ENCODE peak calls at places on chromosomes 5 and 9, in six cellular contexts. Q, W, Z, V, H and T are unnamed samples.

GRCh38 chr5:146820987-146821386 is 57.6 kb downstream of the PPP2R2B start:
- DNase-seq in Q (no peak), W (no peak), Z (no peak), V (no peak), H (no peak), T (no peak)

GRCh38 chr5:142215915-142216681 is 107.5 kb downstream of the NDFIP1 start:
- DNase-seq in Q (peak; percentile 23), W (peak; percentile 60), Z (peak; percentile 85), V (peak; percentile 87), H (peak; percentile 52), T (peak; percentile 28)

GRCh38 chr9:135329571-135330306 is 149.8 kb upstream of the PPP1R26 start:
- DNase-seq in Q (no peak), W (no peak), Z (no peak), V (peak; percentile 62), H (peak; percentile 8), T (no peak)

GRCh38 chr5:150270546-150271295 is 18.9 kb downstream of the CAMK2A start:
- DNase-seq in Q (no peak), W (no peak), Z (no peak), V (no peak), H (no peak), T (peak; percentile 83)

GRCh38 chr9:750264-750967 is 91.1 kb upstream of the DMRT1 start:
- DNase-seq in Q (no peak), W (no peak), Z (no peak), V (no peak), H (no peak), T (no peak)

GRCh38 chr9:20728493-20729220 is 44.6 kb downstream of the FOCAD start:
- DNase-seq in Q (peak; percentile 24), W (no peak), Z (peak; percentile 32), V (peak; percentile 82), H (no peak), T (no peak)

GRCh38 chr9:87249029-87249428 is 248.6 kb upstream of the DAPK1 start:
- DNase-seq in Q (no peak), W (no peak), Z (no peak), V (no peak), H (no peak), T (no peak)

GRCh38 chr5:143396353-143396940 is 7.0 kb downstream of the NR3C1 start:
- DNase-seq in Q (no peak), W (no peak), Z (no peak), V (no peak), H (no peak), T (no peak)

GRCh38 chr5:177189965-177190364 is 56.4 kb downstream of the NSD1 start:
- DNase-seq in Q (no peak), W (no peak), Z (no peak), V (no peak), H (no peak), T (no peak)

GRCh38 chr5:177194278-177194677 is 60.7 kb downstream of the NSD1 start:
- DNase-seq in Q (no peak), W (no peak), Z (peak; percentile 70), V (peak; percentile 34), H (no peak), T (no peak)

GRCh38 chr5:177198738-177199137 is 65.2 kb downstream of the NSD1 start:
- DNase-seq in Q (no peak), W (no peak), Z (no peak), V (no peak), H (no peak), T (no peak)

DNA sequence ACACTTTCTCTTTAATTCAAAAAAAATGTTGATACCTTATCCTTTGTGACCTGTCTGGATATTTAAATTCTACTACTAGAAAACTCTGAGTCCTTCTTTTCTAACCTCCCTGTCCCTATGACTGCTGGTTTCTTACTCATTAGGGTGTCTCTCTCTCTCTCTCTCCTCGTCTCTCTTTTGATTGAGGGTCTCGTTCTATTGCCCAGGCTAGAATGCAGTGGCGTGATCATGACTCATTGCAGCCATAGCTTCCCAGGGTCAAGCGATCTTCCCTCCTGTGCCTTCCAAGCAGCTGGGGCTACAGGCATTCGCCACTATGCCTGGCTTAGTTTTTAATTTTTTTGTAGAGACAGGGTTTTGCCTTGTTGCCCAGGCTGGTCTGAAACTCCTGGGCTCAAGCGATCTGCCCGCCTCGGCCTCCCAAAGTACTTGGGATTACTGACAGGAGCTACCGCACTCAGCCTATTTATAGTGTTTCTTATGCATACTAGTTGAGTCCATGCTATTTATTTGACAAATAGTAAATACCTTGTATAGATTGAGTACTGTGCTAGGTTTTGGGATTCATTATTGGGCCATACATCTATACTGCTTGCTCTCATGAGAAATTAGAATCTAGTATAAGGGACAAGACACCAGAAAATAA is 61.9 kb downstream of the NSD1 start:
- DNase-seq in Q (no peak), W (no peak), Z (peak; percentile 21), V (no peak), H (no peak), T (no peak)
- H3K36me3 ChIP-seq in Q (peaks cover 3% of the 10 kb centered on the region), W (peaks cover 63% of the 10 kb centered on the region), Z (no peaks in the 10 kb centered on the region), V (peaks cover 10% of the 10 kb centered on the region), H (no peaks in the 10 kb centered on the region), T (no peaks in the 10 kb centered on the region)

GRCh38 chr5:174459071-174459702 is 265.2 kb upstream of the MSX2 start:
- DNase-seq in Q (no peak), W (no peak), Z (no peak), V (no peak), H (no peak), T (no peak)

GRCh38 chr5:174457141-174457678 is 267.2 kb upstream of the MSX2 start:
- DNase-seq in Q (no peak), W (no peak), Z (no peak), V (peak; percentile 47), H (no peak), T (no peak)

GRCh38 chr5:174462128-174462527 is 262.3 kb upstream of the MSX2 start:
- DNase-seq in Q (no peak), W (no peak), Z (no peak), V (no peak), H (no peak), T (no peak)

GRCh38 chr5:174455301-174455700 is 269.1 kb upstream of the MSX2 start:
- DNase-seq in Q (no peak), W (no peak), Z (no peak), V (no peak), H (no peak), T (no peak)

GRCh38 chr5:174459832-174460448 is 264.4 kb upstream of the MSX2 start:
- DNase-seq in Q (no peak), W (no peak), Z (no peak), V (no peak), H (no peak), T (no peak)
- H3K9me3 ChIP-seq in Q (no peaks in the 10 kb centered on the region), W (no peaks in the 10 kb centered on the region), Z (peaks cover 3% of the 10 kb centered on the region), V (no peaks in the 10 kb centered on the region), H (no peaks in the 10 kb centered on the region), T (no peaks in the 10 kb centered on the region)

GRCh38 chr9:14351206-14351605 is 37.3 kb upstream of the NFIB start:
- DNase-seq in Q (no peak), W (peak; percentile 63), Z (no peak), V (no peak), H (no peak), T (no peak)

GRCh38 chr9:14356376-14356775 is 42.4 kb upstream of the NFIB start:
- DNase-seq in Q (no peak), W (no peak), Z (no peak), V (no peak), H (no peak), T (no peak)

GRCh38 chr9:14352549-14352948 is 38.6 kb upstream of the NFIB start:
- DNase-seq in Q (no peak), W (no peak), Z (no peak), V (no peak), H (no peak), T (no peak)

GRCh38 chr9:14350766-14351165 is 36.8 kb upstream of the NFIB start:
- DNase-seq in Q (no peak), W (no peak), Z (no peak), V (no peak), H (no peak), T (no peak)

DNA sequence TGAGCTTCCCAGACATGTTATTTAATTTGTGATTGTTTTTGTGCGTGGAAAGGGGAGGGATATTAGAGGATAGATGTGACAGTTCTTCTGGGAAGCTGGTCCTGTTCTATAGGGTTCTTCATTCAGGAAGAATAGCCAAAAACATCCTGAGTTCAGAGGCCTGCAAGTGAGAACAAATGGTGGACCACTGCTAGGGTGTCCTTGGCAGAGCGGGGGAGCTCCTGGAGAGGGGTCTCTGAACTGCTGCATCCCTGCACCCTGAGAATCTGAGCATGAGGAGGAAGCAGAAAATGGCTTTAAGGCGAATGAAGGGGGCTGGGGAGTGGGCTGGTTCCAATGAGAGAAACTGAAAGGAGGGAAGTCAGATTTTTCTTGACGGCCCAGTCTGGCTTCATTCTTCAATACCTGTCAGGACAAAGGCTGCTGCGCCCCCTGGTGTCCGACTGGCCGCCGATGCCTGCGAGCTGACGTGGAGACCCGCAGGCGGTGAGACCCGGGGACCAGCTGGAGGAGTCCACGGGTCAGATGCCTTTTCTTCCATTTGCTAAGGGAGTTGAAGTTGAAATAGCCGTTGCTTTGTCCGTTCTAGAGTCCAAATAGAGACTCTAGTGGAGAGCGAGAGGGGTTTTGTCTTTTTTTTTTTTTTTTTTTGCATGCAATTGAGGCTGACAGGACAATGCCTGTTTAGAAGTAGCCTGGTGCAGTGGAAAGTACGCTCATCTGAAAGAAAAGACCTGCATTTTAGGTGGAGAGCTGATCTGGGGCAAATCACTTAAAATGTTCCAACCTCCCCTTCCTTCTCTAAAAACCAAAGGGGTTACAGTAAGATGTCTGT is 39.5 kb upstream of the NFIB start:
- DNase-seq in Q (peak; percentile 95), W (peak; percentile 96), Z (peak; percentile 89), V (peak; percentile 79), H (peak; percentile 97), T (peak; percentile 91)
- H3K4me3 ChIP-seq in Q (no peak overlapping the region), W (peak overlapping the region; percentile 48), Z (no peak overlapping the region), V (no peak overlapping the region), H (no peak overlapping the region), T (no peak overlapping the region)

GRCh38 chr9:119009253-119009652 is 360.0 kb downstream of the BRINP1 start:
- DNase-seq in Q (no peak), W (no peak), Z (peak; percentile 76), V (no peak), H (no peak), T (no peak)

GRCh38 chr9:119005162-119005561 is 364.1 kb downstream of the BRINP1 start:
- DNase-seq in Q (no peak), W (no peak), Z (no peak), V (no peak), H (no peak), T (no peak)

GRCh38 chr9:119003218-119003617 is 366.0 kb downstream of the BRINP1 start:
- DNase-seq in Q (no peak), W (no peak), Z (no peak), V (no peak), H (no peak), T (no peak)

GRCh38 chr9:119004618-119004990 is 364.6 kb downstream of the BRINP1 start:
- DNase-seq in Q (peak; percentile 27), W (peak; percentile 48), Z (peak; percentile 82), V (no peak), H (peak; percentile 70), T (peak; percentile 52)

DNA sequence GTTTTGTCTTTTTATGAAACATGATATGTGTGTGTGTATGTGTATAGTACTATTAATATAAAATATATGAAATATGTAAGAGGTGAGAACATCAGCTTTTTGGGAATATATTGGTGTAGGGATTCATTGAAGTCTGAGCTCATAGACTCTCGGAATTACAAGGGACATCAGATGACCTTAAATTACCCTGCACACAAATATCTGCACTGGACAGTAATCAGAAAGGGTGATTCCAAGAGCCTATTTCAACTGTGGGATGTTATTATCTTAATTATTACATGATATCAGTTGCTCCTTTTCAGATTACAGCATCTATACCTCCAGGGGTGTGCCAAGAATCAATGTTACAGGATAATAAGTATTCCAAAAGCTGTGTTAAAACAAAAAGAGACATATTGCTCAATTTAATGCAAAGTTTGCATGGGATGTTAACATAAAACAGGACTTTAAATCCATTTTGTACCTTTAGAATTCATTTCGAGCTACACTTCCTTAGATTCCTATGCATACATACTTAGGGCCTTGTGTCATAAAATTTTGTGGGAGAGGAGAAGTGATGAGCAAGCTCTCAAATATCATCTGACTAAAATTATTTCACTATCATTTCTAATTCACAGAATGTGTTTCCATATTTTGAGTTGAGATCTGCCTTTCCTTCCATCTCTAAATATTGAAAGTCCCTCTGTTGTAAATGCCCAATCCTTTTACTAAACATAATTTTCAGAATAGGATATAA is 365.2 kb downstream of the BRINP1 start:
- DNase-seq in Q (no peak), W (no peak), Z (no peak), V (no peak), H (no peak), T (no peak)
- H3K36me3 ChIP-seq in Q (no peaks in the 10 kb centered on the region), W (no peaks in the 10 kb centered on the region), Z (no peaks in the 10 kb centered on the region), V (no peaks in the 10 kb centered on the region), H (no peaks in the 10 kb centered on the region), T (no peaks in the 10 kb centered on the region)